ENCODE peak calls at places on chromosomes 1 and 21, in five cellular contexts. One of them, this sample, is unnamed.

GRCh38 chr21:41662161-41662560 is 104.7 kb downstream of the RIPK4 start:
- DNase-seq in H1: no peak
- DNase-seq in AG10803: no peak
- DNase-seq in retinal pigment epithelial cell: no peak
- DNase-seq in transverse colon: no peak
- DNase-seq in this sample: no peak

GRCh38 chr1:74835046-74835445 is 102.1 kb downstream of the TYW3 start:
- DNase-seq in H1: no peak
- DNase-seq in AG10803: no peak
- DNase-seq in retinal pigment epithelial cell: no peak
- DNase-seq in transverse colon: no peak
- DNase-seq in this sample: peak; percentile 82

GRCh38 chr1:163537809-163538208 is 216.1 kb downstream of the NUF2 start:
- DNase-seq in H1: no peak
- DNase-seq in AG10803: no peak
- DNase-seq in retinal pigment epithelial cell: peak; percentile 54
- DNase-seq in transverse colon: no peak
- DNase-seq in this sample: no peak

GRCh38 chr21:16084776-16085364 is 355.1 kb downstream of the USP25 start:
- DNase-seq in H1: no peak
- DNase-seq in AG10803: peak; percentile 59
- DNase-seq in retinal pigment epithelial cell: peak; percentile 22
- DNase-seq in transverse colon: no peak
- DNase-seq in this sample: peak; percentile 79

GRCh38 chr21:36859744-36860501 is 106.5 kb downstream of the HLCS start:
- DNase-seq in H1: peak; percentile 83
- DNase-seq in AG10803: peak; percentile 47
- DNase-seq in retinal pigment epithelial cell: no peak
- DNase-seq in transverse colon: peak; percentile 79
- DNase-seq in this sample: peak; percentile 33

GRCh38 chr1:154320882-154321608 is at the start of gene AQP10:
- DNase-seq in H1: no peak
- DNase-seq in AG10803: no peak
- DNase-seq in retinal pigment epithelial cell: no peak
- DNase-seq in transverse colon: no peak
- DNase-seq in this sample: no peak

GRCh38 chr1:3541930-3542329 is 69.4 kb downstream of the MEGF6 start:
- DNase-seq in H1: no peak
- DNase-seq in AG10803: no peak
- DNase-seq in retinal pigment epithelial cell: no peak
- DNase-seq in transverse colon: no peak
- DNase-seq in this sample: no peak

GRCh38 chr1:35431173-35431599 is 126.0 kb downstream of the KIAA0319L start:
- DNase-seq in H1: no peak
- DNase-seq in AG10803: no peak
- DNase-seq in retinal pigment epithelial cell: no peak
- DNase-seq in transverse colon: no peak
- DNase-seq in this sample: no peak

GRCh38 chr1:8663915-8664331 is 153.5 kb downstream of the RERE start:
- DNase-seq in H1: no peak
- DNase-seq in AG10803: peak; percentile 57
- DNase-seq in retinal pigment epithelial cell: no peak
- DNase-seq in transverse colon: peak; percentile 28
- DNase-seq in this sample: no peak

GRCh38 chr1:27574871-27575831 is 28.8 kb downstream of the AHDC1 start:
- DNase-seq in H1: peak; percentile 87
- DNase-seq in AG10803: peak; percentile 87
- DNase-seq in retinal pigment epithelial cell: no peak
- DNase-seq in transverse colon: peak; percentile 66
- DNase-seq in this sample: peak; percentile 87

GRCh38 chr1:12600880-12601633 is 17.0 kb downstream of the DHRS3 start:
- DNase-seq in H1: peak; percentile 81
- DNase-seq in AG10803: no peak
- DNase-seq in retinal pigment epithelial cell: no peak
- DNase-seq in transverse colon: peak; percentile 68
- DNase-seq in this sample: no peak

GRCh38 chr1:202858306-202858705 is 30.6 kb downstream of the RABIF start:
- DNase-seq in H1: no peak
- DNase-seq in AG10803: peak; percentile 82
- DNase-seq in retinal pigment epithelial cell: no peak
- DNase-seq in transverse colon: peak; percentile 53
- DNase-seq in this sample: peak; percentile 4

GRCh38 chr1:154186177-154186576 is 5.7 kb downstream of the TPM3 start:
- DNase-seq in H1: peak; percentile 73
- DNase-seq in AG10803: peak; percentile 34
- DNase-seq in retinal pigment epithelial cell: no peak
- DNase-seq in transverse colon: peak; percentile 68
- DNase-seq in this sample: peak; percentile 35

GRCh38 chr21:44708213-44708865 is 3.0 kb downstream of the TSPEAR start:
- DNase-seq in H1: peak; percentile 69
- DNase-seq in AG10803: no peak
- DNase-seq in retinal pigment epithelial cell: no peak
- DNase-seq in transverse colon: no peak
- DNase-seq in this sample: no peak

GRCh38 chr1:54944610-54945392 is 35.6 kb upstream of the TMEM61 start:
- DNase-seq in H1: peak; percentile 78
- DNase-seq in AG10803: peak; percentile 86
- DNase-seq in retinal pigment epithelial cell: peak; percentile 45
- DNase-seq in transverse colon: peak; percentile 82
- DNase-seq in this sample: peak; percentile 85
- H3K4me3 ChIP-seq in H1: no peak overlapping the region
- H3K4me3 ChIP-seq in AG10803: no peak overlapping the region
- H3K4me3 ChIP-seq in retinal pigment epithelial cell: no peak overlapping the region
- H3K4me3 ChIP-seq in transverse colon: no peak overlapping the region
- H3K4me3 ChIP-seq in this sample: no peak overlapping the region

GRCh38 chr1:225914391-225914790 is 9.7 kb downstream of the PYCR2 start:
- DNase-seq in H1: no peak
- DNase-seq in AG10803: no peak
- DNase-seq in retinal pigment epithelial cell: no peak
- DNase-seq in transverse colon: no peak
- DNase-seq in this sample: no peak

GRCh38 chr1:225908013-225908640 is 15.9 kb downstream of the PYCR2 start:
- DNase-seq in H1: no peak
- DNase-seq in AG10803: peak; percentile 33
- DNase-seq in retinal pigment epithelial cell: no peak
- DNase-seq in transverse colon: no peak
- DNase-seq in this sample: no peak

GRCh38 chr1:225908773-225909172 is 15.3 kb downstream of the PYCR2 start:
- DNase-seq in H1: no peak
- DNase-seq in AG10803: no peak
- DNase-seq in retinal pigment epithelial cell: no peak
- DNase-seq in transverse colon: no peak
- DNase-seq in this sample: no peak

GRCh38 chr1:225909477-225909876 is 14.6 kb downstream of the PYCR2 start:
- DNase-seq in H1: no peak
- DNase-seq in AG10803: no peak
- DNase-seq in retinal pigment epithelial cell: no peak
- DNase-seq in transverse colon: no peak
- DNase-seq in this sample: no peak

GRCh38 chr1:225911207-225912130 is 12.6 kb downstream of the PYCR2 start:
- DNase-seq in H1: peak; percentile 94
- DNase-seq in AG10803: peak; percentile 36
- DNase-seq in retinal pigment epithelial cell: no peak
- DNase-seq in transverse colon: peak; percentile 73
- DNase-seq in this sample: peak; percentile 31
- TF ChIP-seq CTCF in H1: peak; percentile 97
- TF ChIP-seq CTCF in AG10803: peak; percentile 59
- TF ChIP-seq CTCF in retinal pigment epithelial cell: peak; percentile 78
- TF ChIP-seq CTCF in transverse colon: peak; percentile 93
- TF ChIP-seq CTCF in this sample: peak; percentile 79

DNA sequence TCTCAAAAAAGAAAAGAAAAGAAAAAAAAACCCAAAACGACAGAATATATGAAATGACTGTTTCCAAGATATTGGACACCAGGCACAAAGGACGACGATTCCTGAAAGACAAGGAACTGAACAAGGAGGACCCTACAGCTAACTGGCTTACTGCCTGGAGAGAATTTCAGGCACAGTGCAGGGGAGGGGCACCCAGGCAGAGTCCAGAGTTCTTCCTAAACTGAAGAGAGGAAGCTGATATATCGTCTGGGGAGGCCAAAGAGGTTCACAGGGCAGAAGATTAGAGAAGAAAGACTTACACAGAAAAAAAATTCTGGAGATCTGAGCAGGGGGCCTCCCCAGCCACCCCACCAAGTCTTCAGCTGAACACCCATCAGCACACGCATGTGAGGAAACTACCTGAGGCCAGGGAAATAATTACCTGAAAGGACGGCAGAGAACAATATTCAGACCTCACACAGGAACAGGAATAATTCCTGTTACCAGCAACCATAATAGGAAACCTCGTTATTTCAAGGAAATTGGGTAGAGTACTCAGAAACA is 24.6 kb downstream of the SORT1 start:
- DNase-seq in H1: no peak
- DNase-seq in AG10803: no peak
- DNase-seq in retinal pigment epithelial cell: no peak
- DNase-seq in transverse colon: peak; percentile 41
- DNase-seq in this sample: no peak
- H3K4me3 ChIP-seq in H1: no peak overlapping the region
- H3K4me3 ChIP-seq in AG10803: no peak overlapping the region
- H3K4me3 ChIP-seq in retinal pigment epithelial cell: no peak overlapping the region
- H3K4me3 ChIP-seq in transverse colon: no peak overlapping the region
- H3K4me3 ChIP-seq in this sample: no peak overlapping the region

GRCh38 chr1:60255565-60255964 is 182.0 kb upstream of the C1orf87 start:
- DNase-seq in H1: no peak
- DNase-seq in AG10803: peak; percentile 5
- DNase-seq in retinal pigment epithelial cell: no peak
- DNase-seq in transverse colon: no peak
- DNase-seq in this sample: peak; percentile 19

DNA sequence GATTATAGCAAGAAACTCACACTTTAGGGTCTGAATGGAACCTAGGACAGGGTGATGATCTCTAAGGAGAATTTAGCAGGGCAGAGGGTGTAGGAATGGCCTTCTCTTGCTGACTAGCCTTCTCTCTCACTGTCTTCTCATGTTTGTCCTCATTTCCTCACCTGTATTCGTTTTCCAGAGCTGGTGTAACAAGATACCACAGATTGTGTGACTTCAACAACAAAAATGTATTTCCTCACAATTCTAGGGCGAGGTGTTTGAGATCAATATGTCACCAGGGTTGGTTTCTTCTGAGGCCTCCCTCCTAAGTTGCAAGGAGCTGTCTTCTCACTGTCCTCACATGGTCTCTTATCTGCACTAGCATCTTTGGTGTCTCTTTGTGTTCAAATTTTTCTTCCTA is 177.9 kb upstream of the C1orf87 start:
- DNase-seq in H1: no peak
- DNase-seq in AG10803: no peak
- DNase-seq in retinal pigment epithelial cell: no peak
- DNase-seq in transverse colon: no peak
- DNase-seq in this sample: no peak
- TF ChIP-seq CTCF in H1: no peak
- TF ChIP-seq CTCF in AG10803: no peak
- TF ChIP-seq CTCF in retinal pigment epithelial cell: no peak
- TF ChIP-seq CTCF in transverse colon: no peak
- TF ChIP-seq CTCF in this sample: no peak

GRCh38 chr1:82806133-82806532 is 1005.4 kb downstream of the ADGRL2 start:
- DNase-seq in H1: no peak
- DNase-seq in AG10803: no peak
- DNase-seq in retinal pigment epithelial cell: no peak
- DNase-seq in transverse colon: no peak
- DNase-seq in this sample: no peak
- H3K4me3 ChIP-seq in H1: no peak overlapping the region
- H3K4me3 ChIP-seq in AG10803: no peak overlapping the region
- H3K4me3 ChIP-seq in retinal pigment epithelial cell: no peak overlapping the region
- H3K4me3 ChIP-seq in transverse colon: no peak overlapping the region
- H3K4me3 ChIP-seq in this sample: no peak overlapping the region

This sample was measured in astrocyte of the spinal cord.